ENCODE peak calls at places on chromosome 1, in six cellular contexts. A is astrocyte of the spinal cord, Q is GM10248, M is mesothelial cell of epicardium, U is NB4, I is heart right ventricle. W is an unnamed sample.

GRCh38 chr1:211606914-211607751 is 28.2 kb upstream of the SLC30A1 start:
- DNase-seq in A (no peak), Q (peak), M (no peak), U (peak), I (no peak), W (no peak)

GRCh38 chr1:159881930-159882839 is 17.8 kb downstream of the CFAP45 start:
- DNase-seq in A (peak), Q (no peak), M (peak), U (peak), I (peak), W (no peak)

GRCh38 chr1:119462964-119463363 is 44.0 kb upstream of the HSD3B1 start:
- DNase-seq in A (no peak), Q (no peak), M (no peak), U (no peak), I (no peak), W (no peak)

GRCh38 chr1:13662498-13662897 is 37.5 kb upstream of the PRDM2 start:
- DNase-seq in A (peak), Q (no peak), M (no peak), U (no peak), I (no peak), W (no peak)

GRCh38 chr1:39489567-39490239 is 1.7 kb upstream of the BMP8A start:
- DNase-seq in A (no peak), Q (no peak), M (no peak), U (no peak), I (no peak), W (no peak)

GRCh38 chr1:71015745-71016144 is 31.9 kb downstream of the PTGER3 start:
- DNase-seq in A (no peak), Q (no peak), M (no peak), U (no peak), I (no peak), W (no peak)

GRCh38 chr1:231806623-231807470 is 180.3 kb downstream of the DISC1 start:
- DNase-seq in A (no peak), Q (peak), M (no peak), U (peak), I (no peak), W (peak)

GRCh38 chr1:53617382-53618217 is 121.4 kb downstream of the GLIS1 start:
- DNase-seq in A (peak), Q (no peak), M (peak), U (no peak), I (no peak), W (no peak)

GRCh38 chr1:76939107-76939816 is 72.0 kb downstream of the ST6GALNAC5 start:
- DNase-seq in A (peak), Q (peak), M (no peak), U (no peak), I (no peak), W (no peak)

GRCh38 chr1:24169286-24169685 is 17.8 kb downstream of the IFNLR1 start:
- DNase-seq in A (no peak), Q (no peak), M (no peak), U (no peak), I (no peak), W (no peak)

GRCh38 chr1:228157381-228158126 is 7.8 kb downstream of the GJC2 start:
- DNase-seq in A (no peak), Q (no peak), M (no peak), U (no peak), I (no peak), W (no peak)

GRCh38 chr1:222369991-222370910 is 177.7 kb downstream of the HHIPL2 start:
- DNase-seq in A (peak), Q (no peak), M (no peak), U (no peak), I (no peak), W (no peak)

GRCh38 chr1:62367005-62367547 is 47.8 kb upstream of the KANK4 start:
- DNase-seq in A (no peak), Q (no peak), M (no peak), U (no peak), I (no peak), W (no peak)

GRCh38 chr1:85475055-85475454 is 10.1 kb upstream of the DDAH1 start:
- DNase-seq in A (no peak), Q (no peak), M (no peak), U (no peak), I (no peak), W (no peak)

GRCh38 chr1:111032295-111032897 is 68.7 kb upstream of the LRIF1 start:
- DNase-seq in A (peak), Q (peak), M (no peak), U (peak), I (peak), W (no peak)

GRCh38 chr1:211625040-211625439 is 46.1 kb upstream of the SLC30A1 start:
- DNase-seq in A (peak), Q (no peak), M (no peak), U (peak), I (no peak), W (no peak)

GRCh38 chr1:32291145-32291707 is 657 bp upstream of the HDAC1 start:
- DNase-seq in A (peak), Q (no peak), M (no peak), U (peak), I (no peak), W (no peak)

GRCh38 chr1:204453141-204453772 is 41.3 kb downstream of the PIK3C2B start:
- DNase-seq in A (no peak), Q (peak), M (no peak), U (no peak), I (no peak), W (peak)

GRCh38 chr1:212566522-212567479 is 41.8 kb upstream of the ATF3 start:
- DNase-seq in A (peak), Q (peak), M (no peak), U (peak), I (peak), W (no peak)

GRCh38 chr1:109113787-109114568 is at the start of gene ELAPOR1:
- DNase-seq in A (no peak), Q (peak), M (peak), U (no peak), I (no peak), W (peak)

GRCh38 chr1:117541003-117541402 is 64.8 kb upstream of the TENT5C start:
- DNase-seq in A (no peak), Q (no peak), M (no peak), U (peak), I (no peak), W (no peak)

GRCh38 chr1:3101127-3101939 is 32.3 kb downstream of the PRDM16 start:
- DNase-seq in A (no peak), Q (no peak), M (no peak), U (no peak), I (no peak), W (no peak)

GRCh38 chr1:59494145-59494824 is 197.4 kb downstream of the FGGY start:
- DNase-seq in A (no peak), Q (no peak), M (no peak), U (peak), I (no peak), W (no peak)

GRCh38 chr1:2132222-2133038 is 62.1 kb downstream of the FAAP20 start:
- DNase-seq in A (peak), Q (no peak), M (no peak), U (peak), I (peak), W (no peak)

GRCh38 chr1:18972531-18972930 is 16.1 kb upstream of the IFFO2 start:
- DNase-seq in A (peak), Q (no peak), M (no peak), U (peak), I (no peak), W (no peak)

GRCh38 chr1:180530501-180530900 is 28.1 kb upstream of the ACBD6 start:
- DNase-seq in A (peak), Q (no peak), M (no peak), U (no peak), I (peak), W (no peak)

GRCh38 chr1:180535418-180535999 is 23.3 kb upstream of the OVAAL start:
- DNase-seq in A (no peak), Q (no peak), M (no peak), U (no peak), I (no peak), W (no peak)

GRCh38 chr1:180532854-180533253 is 25.9 kb upstream of the OVAAL start:
- DNase-seq in A (no peak), Q (no peak), M (no peak), U (no peak), I (no peak), W (no peak)

GRCh38 chr1:180534199-180534598 is 24.6 kb upstream of the OVAAL start:
- DNase-seq in A (no peak), Q (no peak), M (no peak), U (no peak), I (no peak), W (no peak)

GRCh38 chr1:180533571-180533987 is 25.2 kb upstream of the OVAAL start:
- DNase-seq in A (peak), Q (peak), M (peak), U (peak), I (peak), W (peak)
- TF ChIP-seq CTCF in A (peak), Q (peak), M (peak), U (peak), I (peak), W (peak)

DNA sequence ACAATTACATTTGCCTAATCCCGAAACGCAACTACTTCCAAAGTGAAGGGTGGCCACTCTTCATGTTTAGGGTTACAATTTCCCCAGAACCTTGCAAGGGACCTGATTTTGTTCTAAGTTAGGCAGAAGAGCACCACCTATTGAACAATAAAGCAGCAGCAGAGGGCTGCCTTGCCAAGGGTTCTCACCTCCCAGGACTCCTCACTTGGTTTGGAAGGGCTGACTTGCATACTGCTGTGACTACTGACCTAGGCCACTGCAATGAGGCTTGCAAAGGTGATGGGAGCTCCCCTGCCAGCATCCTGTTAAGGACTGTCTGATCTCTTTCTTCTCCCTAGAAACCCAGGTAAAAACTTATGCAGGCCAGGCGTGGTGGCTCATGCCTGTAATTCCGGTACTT is 14.2 kb downstream of the MTOR start:
- DNase-seq in A (no peak), Q (no peak), M (no peak), U (peak), I (no peak), W (no peak)
- TF ChIP-seq CTCF in A (no peak), Q (peak), M (no peak), U (no peak), I (no peak), W (no peak)

GRCh38 chr1:17646444-17647287 is 107.2 kb downstream of the ARHGEF10L start:
- DNase-seq in A (no peak), Q (no peak), M (no peak), U (no peak), I (no peak), W (no peak)
- TF ChIP-seq CTCF in A (peak), Q (no peak), M (no peak), U (no peak), I (no peak), W (no peak)

DNA sequence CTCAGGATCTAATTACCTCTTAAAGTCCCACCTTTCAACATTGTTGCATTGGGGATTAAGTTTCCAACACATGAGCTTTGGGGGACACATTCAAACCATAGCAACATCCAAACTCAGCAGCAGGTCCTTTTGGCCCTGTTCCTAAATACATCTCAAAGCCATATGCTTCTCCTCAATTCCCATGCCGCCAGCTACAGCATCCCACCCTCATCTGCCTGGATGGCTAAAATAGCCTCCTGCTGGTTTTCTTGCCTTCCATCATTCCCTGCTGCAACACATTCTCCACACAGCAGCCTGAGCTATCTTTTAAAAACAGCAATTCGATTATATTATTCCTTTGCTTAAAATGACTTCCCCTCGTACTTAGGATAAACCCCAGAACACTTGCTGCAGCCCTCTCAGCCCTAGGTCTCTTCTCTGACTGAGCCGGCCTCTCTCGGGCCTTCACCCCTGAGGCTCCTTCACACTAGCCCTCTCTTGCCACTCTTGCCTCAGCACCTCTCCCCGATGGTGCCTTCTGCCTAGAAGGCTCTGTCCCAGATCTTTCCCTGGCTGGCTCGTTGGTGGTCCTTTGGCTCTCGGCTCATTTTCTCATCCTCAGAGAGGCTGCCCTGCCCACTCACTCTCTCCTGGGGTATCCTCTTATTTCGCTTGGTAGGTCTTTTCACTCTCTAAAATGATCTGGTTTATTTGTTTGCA is 16.5 kb downstream of the MYBPH start:
- DNase-seq in A (no peak), Q (no peak), M (no peak), U (no peak), I (no peak), W (no peak)
- TF ChIP-seq CTCF in A (no peak), Q (no peak), M (no peak), U (no peak), I (no peak), W (no peak)

GRCh38 chr1:201125805-201126204 is 1.2 kb downstream of the ASCL5 start:
- DNase-seq in A (no peak), Q (no peak), M (no peak), U (no peak), I (no peak), W (no peak)

GRCh38 chr1:201126463-201126831 is 537 bp downstream of the ASCL5 start:
- DNase-seq in A (peak), Q (no peak), M (no peak), U (no peak), I (no peak), W (no peak)

GRCh38 chr1:201127755-201128455 is 921 bp upstream of the ASCL5 start:
- DNase-seq in A (peak), Q (no peak), M (no peak), U (no peak), I (no peak), W (no peak)

GRCh38 chr1:201128476-201128875 is 1.5 kb upstream of the ASCL5 start:
- DNase-seq in A (no peak), Q (no peak), M (no peak), U (no peak), I (no peak), W (no peak)

GRCh38 chr1:201126832-201127754 is at the start of gene ASCL5:
- DNase-seq in A (peak), Q (no peak), M (no peak), U (no peak), I (no peak), W (no peak)
- TF ChIP-seq CTCF in A (peak), Q (no peak), M (no peak), U (no peak), I (no peak), W (no peak)

GRCh38 chr1:152745289-152745704 is 12.5 kb upstream of the KPRP start:
- DNase-seq in A (peak), Q (no peak), M (no peak), U (peak), I (no peak), W (no peak)
- TF ChIP-seq CTCF in A (no peak), Q (no peak), M (no peak), U (no peak), I (no peak), W (no peak)

GRCh38 chr1:153192697-153193096 is 10.5 kb upstream of the LELP1 start:
- DNase-seq in A (no peak), Q (no peak), M (peak), U (peak), I (no peak), W (no peak)
- TF ChIP-seq CTCF in A (peak), Q (peak), M (peak), U (peak), I (no peak), W (no peak)

DNA sequence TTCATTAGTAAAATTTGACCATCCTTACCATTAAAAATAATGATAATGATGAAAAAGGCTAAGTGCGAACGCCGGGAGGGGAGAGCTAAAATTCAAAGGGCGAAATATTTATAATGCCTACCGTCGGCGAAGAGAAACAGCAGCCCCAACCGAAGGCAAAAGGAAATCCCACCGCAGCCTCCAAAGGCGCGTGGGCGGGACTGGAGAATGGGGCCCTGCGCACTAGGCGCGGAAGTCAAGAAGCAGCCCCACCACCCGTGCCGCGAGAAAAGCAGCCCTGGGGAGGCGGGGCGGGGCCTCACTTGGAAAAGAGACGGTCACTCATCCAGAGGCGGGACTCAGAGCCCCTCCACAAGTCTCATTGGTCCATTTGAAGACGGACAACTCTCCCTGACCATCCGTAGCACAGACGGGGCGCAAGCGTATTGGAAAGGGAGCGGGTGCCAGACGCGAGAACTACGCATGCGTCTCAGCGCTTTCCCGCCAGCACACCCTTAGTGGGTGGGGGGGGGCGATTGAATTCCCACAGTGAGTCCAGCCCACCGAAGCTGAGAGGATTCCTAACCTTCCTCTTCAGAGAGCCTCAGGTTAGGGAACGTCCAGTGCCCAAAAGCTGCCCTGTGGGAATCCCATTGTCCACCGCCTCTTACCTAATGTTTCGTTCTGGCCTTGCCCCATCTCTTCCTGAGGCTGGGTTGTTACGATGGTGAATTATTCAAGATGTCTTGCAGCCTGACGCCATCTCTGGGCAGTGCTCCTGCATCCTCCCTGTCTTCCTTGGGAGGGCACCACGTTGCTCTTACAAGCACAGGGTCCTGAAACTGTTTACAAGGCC is 19.0 kb downstream of the MTX1 start:
- DNase-seq in A (peak), Q (peak), M (peak), U (peak), I (peak), W (peak)
- TF ChIP-seq CTCF in A (no peak), Q (no peak), M (no peak), U (no peak), I (no peak), W (no peak)

GRCh38 chr1:225520587-225521227 is 92.9 kb upstream of the LBR start:
- DNase-seq in A (no peak), Q (no peak), M (no peak), U (no peak), I (no peak), W (no peak)

GRCh38 chr1:225514671-225515081 is 86.8 kb upstream of the LBR start:
- DNase-seq in A (no peak), Q (no peak), M (no peak), U (no peak), I (no peak), W (no peak)

GRCh38 chr1:225519166-225519863 is 91.5 kb upstream of the LBR start:
- DNase-seq in A (no peak), Q (no peak), M (peak), U (no peak), I (no peak), W (no peak)

GRCh38 chr1:225517697-225518096 is 89.9 kb upstream of the LBR start:
- DNase-seq in A (no peak), Q (no peak), M (no peak), U (peak), I (no peak), W (no peak)

DNA sequence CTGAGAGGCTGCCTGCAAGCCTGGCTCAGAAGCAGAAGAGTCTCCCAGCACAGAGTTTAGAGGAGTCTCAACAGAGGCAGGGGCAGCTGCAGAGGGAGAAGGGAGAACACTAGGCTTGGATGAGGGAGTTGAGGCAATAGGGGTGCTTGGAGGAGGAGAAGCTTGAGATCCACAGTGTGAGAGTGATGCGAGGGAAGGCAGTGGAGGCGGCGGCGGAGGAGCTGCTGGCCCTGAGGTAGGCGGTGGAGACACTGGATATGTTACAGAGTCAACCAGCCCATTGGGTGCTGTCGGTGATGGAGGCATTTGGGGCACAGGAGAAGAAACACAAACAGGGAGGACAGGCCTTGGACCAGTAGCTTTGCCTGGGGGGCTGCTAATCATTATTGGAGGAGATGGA is 89.4 kb upstream of the LBR start:
- DNase-seq in A (no peak), Q (no peak), M (no peak), U (no peak), I (no peak), W (no peak)
- TF ChIP-seq CTCF in A (no peak), Q (no peak), M (no peak), U (no peak), I (no peak), W (no peak)